ENCODE peak calls at places on chromosome 2, in ten cellular contexts. N, J, F, K, H, C, O, V, S and Q are unnamed samples.

GRCh38 chr2:240800241-240800640 is 19.8 kb downstream of the KIF1A start:
- DNase-seq in N (peak), J (peak), F (no peak), K (peak), H (no peak), C (peak), O (no peak), V (no peak), S (no peak), Q (no peak)

GRCh38 chr2:225980372-225980771 is 580.9 kb downstream of the NYAP2 start:
- DNase-seq in N (no peak), J (no peak), F (no peak), K (no peak), H (no peak), C (no peak), O (no peak), V (no peak), S (no peak), Q (no peak)

GRCh38 chr2:8539743-8540551 is 141.9 kb upstream of the ID2 start:
- DNase-seq in N (peak), J (no peak), F (no peak), K (no peak), H (no peak), C (peak), O (no peak), V (peak), S (no peak), Q (no peak)

GRCh38 chr2:104412384-104412783 is 441.5 kb upstream of the POU3F3 start:
- DNase-seq in N (no peak), J (peak), F (peak), K (no peak), H (peak), C (no peak), O (peak), V (peak), S (peak), Q (no peak)

GRCh38 chr2:220226541-220226940 is 599.1 kb downstream of the SLC4A3 start:
- DNase-seq in N (no peak), J (no peak), F (no peak), K (no peak), H (no peak), C (no peak), O (no peak), V (no peak), S (no peak), Q (no peak)

GRCh38 chr2:48560546-48561209 is 30.7 kb downstream of the STON1 start:
- DNase-seq in N (no peak), J (peak), F (no peak), K (no peak), H (no peak), C (no peak), O (no peak), V (no peak), S (peak), Q (no peak)

GRCh38 chr2:1730047-1730937 is 14.0 kb downstream of the PXDN start:
- DNase-seq in N (peak), J (no peak), F (no peak), K (peak), H (no peak), C (peak), O (no peak), V (peak), S (peak), Q (peak)

GRCh38 chr2:79964966-79965365 is 339.6 kb downstream of the LRRTM1 start:
- DNase-seq in N (no peak), J (no peak), F (no peak), K (no peak), H (no peak), C (no peak), O (no peak), V (no peak), S (no peak), Q (no peak)

GRCh38 chr2:233707979-233708644 is 4.6 kb upstream of the UGT1A5 start:
- DNase-seq in N (peak), J (no peak), F (no peak), K (peak), H (no peak), C (no peak), O (no peak), V (no peak), S (no peak), Q (no peak)

GRCh38 chr2:97660775-97661417 is 2.9 kb downstream of the ACTR1B start:
- DNase-seq in N (peak), J (no peak), F (no peak), K (peak), H (no peak), C (no peak), O (no peak), V (no peak), S (no peak), Q (no peak)